ENCODE peak calls at places on chromosomes 7 and 10, in four cellular contexts. N is Peyer's patch, K is bronchial epithelial cell, W is fibroblast of pulmonary artery. J is an unnamed sample.

GRCh38 chr10:35546824-35547225 is 58.3 kb upstream of the GJD4 start:
- DNase-seq in W (peak; percentile 35), K (peak; percentile 67), N (no peak), J (no peak)

GRCh38 chr7:31098606-31099360 is 46.7 kb downstream of the ADCYAP1R1 start:
- DNase-seq in N (peak; percentile 23), K (no peak), W (no peak), J (peak; percentile 26)

GRCh38 chr7:31776616-31777015 is 89.6 kb downstream of the PPP1R17 start:
- DNase-seq in K (peak; percentile 48), N (no peak), W (peak; percentile 61), J (no peak)

GRCh38 chr10:108544500-108545120 is 1378.7 kb downstream of the XPNPEP1 start:
- DNase-seq in W (peak; percentile 63), K (peak; percentile 52), N (peak; percentile 79), J (peak; percentile 78)

GRCh38 chr7:24216576-24217116 is 67.3 kb upstream of the NPY start:
- DNase-seq in N (no peak), K (no peak), W (peak; percentile 9), J (no peak)

GRCh38 chr7:6256709-6257535 is 15.5 kb downstream of the CYTH3 start:
- DNase-seq in W (peak; percentile 66), N (peak; percentile 62), K (no peak), J (no peak)

GRCh38 chr7:95545007-95545615 is 51.2 kb downstream of the PDK4 start:
- DNase-seq in W (peak; percentile 85), N (peak; percentile 80), K (peak; percentile 73), J (no peak)

GRCh38 chr7:101362334-101363195 is at the start of gene COL26A1:
- DNase-seq in K (no peak), N (no peak), W (peak; percentile 11), J (peak; percentile 69)

GRCh38 chr10:13831711-13832110 is 244.9 kb downstream of the PRPF18 start:
- DNase-seq in N (no peak), K (no peak), W (peak; percentile 39), J (no peak)

GRCh38 chr10:63673846-63674245 is 152.6 kb downstream of the REEP3 start:
- DNase-seq in W (no peak), K (no peak), N (no peak), J (no peak)

GRCh38 chr10:101597036-101597435 is 8.9 kb downstream of the DPCD start:
- DNase-seq in N (no peak), W (no peak), K (no peak), J (no peak)

GRCh38 chr7:26279405-26279804 is 12.3 kb upstream of the SNX10 start:
- DNase-seq in K (no peak), N (no peak), W (no peak), J (no peak)

GRCh38 chr7:79734158-79734557 is 280.7 kb upstream of the MAGI2 start:
- DNase-seq in K (peak; percentile 39), N (no peak), W (no peak), J (no peak)

GRCh38 chr10:34156781-34157425 is 658.2 kb downstream of the PARD3 start:
- DNase-seq in W (peak; percentile 25), K (peak; percentile 79), N (no peak), J (no peak)

GRCh38 chr10:96714031-96714590 is 6.2 kb downstream of the PIK3AP1 start:
- DNase-seq in K (peak; percentile 56), N (no peak), W (no peak), J (no peak)

GRCh38 chr10:17109475-17110207 is 20.0 kb downstream of the CUBN start:
- DNase-seq in N (no peak), K (peak; percentile 65), W (peak; percentile 56), J (no peak)

GRCh38 chr10:3990307-3990706 is 205.3 kb upstream of the KLF6 start:
- DNase-seq in K (no peak), W (no peak), N (no peak), J (no peak)

GRCh38 chr10:128641998-128642397 is 515.8 kb upstream of the MKI67 start:
- DNase-seq in W (no peak), N (no peak), K (peak; percentile 21), J (no peak)

GRCh38 chr7:121336579-121336978 is 7.8 kb downstream of the WNT16 start:
- DNase-seq in W (no peak), N (no peak), K (no peak), J (no peak)

GRCh38 chr7:121334875-121335648 is 6.3 kb downstream of the WNT16 start:
- DNase-seq in N (no peak), W (no peak), K (no peak), J (no peak)

GRCh38 chr7:121334376-121334775 is 5.6 kb downstream of the WNT16 start:
- DNase-seq in N (no peak), W (no peak), K (no peak), J (no peak)

GRCh38 chr7:121339082-121339481 is 10.3 kb downstream of the WNT16 start:
- DNase-seq in N (no peak), K (no peak), W (no peak), J (no peak)

GRCh38 chr7:121337398-121337797 is 8.6 kb downstream of the WNT16 start:
- DNase-seq in W (peak; percentile 44), K (peak; percentile 29), N (no peak), J (no peak)
- TF ChIP-seq CTCF in W (peak; percentile 14), K (peak; percentile 23), N (peak; percentile 16), J (no peak)

GRCh38 chr7:128410092-128410665 is 397 bp upstream of the IMPDH1 start:
- DNase-seq in N (no peak), K (peak; percentile 76), W (peak; percentile 79), J (peak; percentile 84)

GRCh38 chr7:128408709-128409434 is 910 bp downstream of the IMPDH1 start:
- DNase-seq in K (peak; percentile 59), N (no peak), W (no peak), J (peak; percentile 73)

GRCh38 chr7:128406986-128407589 is 2.7 kb downstream of the IMPDH1 start:
- DNase-seq in W (no peak), K (no peak), N (no peak), J (no peak)

GRCh38 chr7:128407751-128408708 is 1.8 kb downstream of the IMPDH1 start:
- DNase-seq in W (no peak), N (no peak), K (no peak), J (no peak)

DNA sequence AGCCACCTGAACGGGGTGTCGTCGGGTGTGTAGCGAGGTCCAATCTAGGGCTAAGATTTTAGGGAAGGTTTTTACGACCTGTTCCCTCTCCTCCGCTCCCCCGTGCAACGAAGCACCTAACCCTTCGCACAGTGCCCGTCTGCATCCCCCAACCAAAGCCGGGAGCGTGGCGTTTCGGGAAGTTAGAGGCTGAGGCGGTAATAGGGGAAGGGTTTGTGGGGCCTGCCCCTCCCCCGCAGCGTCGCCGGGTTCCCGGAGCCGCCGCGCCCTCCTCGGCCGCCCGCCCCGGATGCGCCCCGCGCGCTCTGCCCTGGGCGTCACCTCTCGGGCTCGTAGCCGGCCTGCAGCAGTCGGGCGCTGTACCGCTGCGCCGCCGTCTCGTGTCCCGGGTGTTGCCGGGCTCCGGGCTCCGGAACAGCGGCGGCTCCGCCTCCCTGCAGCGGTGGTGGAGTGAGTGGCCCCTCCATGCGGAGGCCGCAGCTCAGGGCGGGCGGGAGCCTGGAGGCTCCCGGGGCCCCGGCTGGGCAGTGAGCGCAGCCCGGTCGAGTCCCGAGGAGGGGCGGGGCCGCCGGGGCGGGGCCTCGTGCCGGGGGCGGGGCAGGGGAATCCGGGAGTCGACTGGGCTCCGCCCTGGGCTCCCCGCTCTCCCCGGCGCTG is at the start of gene IMPDH1:
- DNase-seq in K (peak; percentile 38), W (peak; percentile 67), N (peak; percentile 95), J (peak; percentile 96)
- H3K4me3 ChIP-seq in K (peak within 1 kb of the TSS; percentile 54), W (peak within 1 kb of the TSS; percentile 70), N (peak within 1 kb of the TSS; percentile 71), J (peak within 1 kb of the TSS; percentile 71)

DNA sequence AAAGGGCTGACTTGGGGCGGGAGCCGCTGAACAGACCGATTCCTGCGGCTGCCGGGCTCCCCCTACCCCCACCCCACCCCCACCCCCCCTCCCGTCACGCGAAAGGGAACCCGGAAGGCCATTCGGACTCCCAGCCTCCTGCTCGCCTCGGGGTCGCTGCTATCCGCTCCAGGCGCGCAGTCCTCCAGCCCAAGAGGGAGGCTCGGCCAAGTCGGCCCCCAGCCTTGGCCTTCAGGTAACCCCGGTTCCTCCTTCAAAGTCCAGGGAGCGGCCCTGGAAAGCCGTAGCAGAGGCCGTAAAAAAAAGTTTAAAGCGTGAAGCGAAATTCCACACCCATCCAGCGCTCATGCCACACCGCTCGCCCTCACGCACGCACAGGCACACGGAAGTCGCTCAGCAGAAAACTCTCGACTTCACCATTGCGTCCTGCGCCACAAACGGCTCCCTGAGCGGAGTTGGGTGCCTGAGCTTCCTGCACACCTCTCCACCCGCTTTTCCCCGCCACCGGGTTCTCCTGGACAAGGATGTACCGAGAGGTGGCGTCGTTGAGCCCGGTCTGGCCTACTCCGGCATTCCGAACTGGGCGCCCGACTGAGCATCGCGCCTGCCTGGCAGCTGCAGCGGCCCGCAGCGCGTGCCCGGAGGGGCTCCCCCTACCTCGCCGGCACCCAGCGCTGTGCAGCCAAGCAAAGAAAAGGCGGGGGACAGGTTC is 1.4 kb downstream of the SORCS3 start:
- DNase-seq in N (no peak), K (peak; percentile 10), W (no peak), J (no peak)
- TF ChIP-seq CTCF in N (no peak), K (peak; percentile 46), W (no peak), J (no peak)

GRCh38 chr7:127580612-127581011 is 4.8 kb downstream of the GCC1 start:
- DNase-seq in N (no peak), K (no peak), W (no peak), J (no peak)
- H3K4me3 ChIP-seq in N (no peak overlapping the region), K (no peak overlapping the region), W (no peak overlapping the region), J (no peak overlapping the region)

DNA sequence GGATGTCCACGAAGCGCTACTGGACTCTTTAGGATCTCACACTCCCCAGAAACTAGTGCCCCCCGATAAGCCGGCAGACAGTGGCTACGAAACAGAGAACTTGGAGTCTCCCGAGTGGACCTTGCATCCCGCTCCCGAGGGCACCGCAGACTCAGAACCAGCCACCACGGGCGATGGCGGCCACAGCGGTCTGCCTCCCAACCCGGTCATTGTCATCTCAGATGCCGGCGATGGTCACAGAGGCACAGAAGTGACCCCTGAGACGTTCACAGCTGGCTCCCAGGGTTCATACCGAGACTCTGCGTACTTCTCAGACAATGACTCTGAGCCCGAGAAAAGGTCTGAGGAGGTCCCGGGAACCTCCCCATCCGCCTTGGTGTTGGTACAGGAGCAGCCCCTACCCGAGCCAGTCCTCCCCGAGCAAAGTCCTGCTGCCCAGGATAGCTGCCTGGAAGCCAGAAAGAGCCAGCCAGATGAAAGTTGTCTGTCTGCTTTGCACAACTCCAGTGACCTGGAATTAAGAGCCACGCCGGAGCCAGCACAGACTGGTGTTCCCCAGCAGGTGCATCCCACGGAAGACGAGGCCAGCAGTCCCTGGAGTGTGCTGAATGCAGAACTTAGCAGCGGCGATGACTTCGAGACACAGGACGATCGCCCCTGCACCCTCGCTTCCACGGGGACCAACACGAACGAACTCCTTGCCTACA is 17.6 kb upstream of the BHLHA15 start:
- DNase-seq in W (no peak), N (no peak), K (no peak), J (no peak)
- TF ChIP-seq CTCF in W (no peak), N (no peak), K (no peak), J (no peak)

DNA sequence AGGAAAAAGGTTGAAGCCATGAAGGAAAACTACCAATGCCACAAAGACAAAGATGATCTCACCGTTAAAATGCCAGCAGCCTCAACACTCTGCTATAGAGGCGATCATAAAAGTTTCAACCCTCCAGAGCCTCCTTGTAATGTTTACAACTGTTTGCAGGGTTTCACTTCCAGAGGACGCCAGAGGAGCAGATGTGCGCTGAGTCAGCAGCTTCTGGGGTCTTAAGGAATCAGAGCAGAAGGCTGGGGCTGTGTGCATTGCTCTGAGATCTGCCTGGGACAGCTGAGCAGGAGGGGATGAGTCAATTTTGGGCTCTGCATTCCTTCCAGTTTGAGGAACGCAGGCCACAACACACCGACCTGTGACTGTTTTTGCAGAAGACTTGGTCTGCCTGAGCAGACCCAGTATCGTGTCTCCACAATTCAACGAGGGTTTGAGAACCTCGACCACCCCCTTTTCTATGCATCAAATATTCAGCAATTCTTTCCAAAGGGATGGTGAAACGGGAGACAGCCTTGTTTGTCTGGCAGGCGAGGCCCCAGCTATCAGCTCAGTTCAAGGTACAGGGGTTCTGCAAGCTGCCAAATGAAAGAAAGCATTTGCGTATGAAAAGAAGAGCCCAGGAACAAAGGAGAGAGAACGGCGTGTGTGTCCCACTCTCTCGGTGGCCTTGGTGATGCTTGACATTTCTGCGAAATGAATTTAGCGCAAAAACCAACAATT is 98.1 kb downstream of the TMEM130 start:
- DNase-seq in W (peak; percentile 20), K (peak; percentile 6), N (peak; percentile 53), J (no peak)
- H3K4me3 ChIP-seq in W (no peak overlapping the region), K (no peak overlapping the region), N (no peak overlapping the region), J (no peak overlapping the region)